ENCODE peak calls at places on chromosomes 2 and 18, in nine cellular contexts. S is NAMALWA; Y is brain microvascular endothelial cell; V is AML-193; B is fibroblast of pulmonary artery; H is effector memory CD8-positive, alpha-beta T cell; Q is uterus; P is MCF 10A; G is neural progenitor cell. Z is an unnamed sample.

GRCh38 chr2:101931402-101931801 is 60.4 kb upstream of the IL1R2 start:
- DNase-seq in S (no peak), Y (no peak), V (no peak), B (no peak), H (no peak), Q (no peak), P (no peak), G (no peak), Z (no peak)

GRCh38 chr2:72210470-72210869 is 62.8 kb upstream of the CYP26B1 start:
- DNase-seq in S (no peak), Y (no peak), V (no peak), B (no peak), H (no peak), Q (no peak), P (peak), G (no peak), Z (no peak)

GRCh38 chr2:180175736-180176135 is 168.6 kb upstream of the CWC22 start:
- DNase-seq in S (no peak), Y (no peak), V (no peak), B (no peak), H (no peak), Q (no peak), P (no peak), G (no peak), Z (no peak)

GRCh38 chr18:45940724-45941123 is 26.4 kb downstream of the EPG5 start:
- DNase-seq in S (no peak), Y (no peak), V (no peak), B (no peak), H (no peak), Q (no peak), P (no peak), G (no peak), Z (no peak)

GRCh38 chr2:74188018-74188601 is 9.4 kb upstream of the MOB1A start:
- DNase-seq in S (no peak), Y (no peak), V (no peak), B (peak), H (no peak), Q (no peak), P (peak), G (no peak), Z (no peak)

GRCh38 chr2:96524482-96525210 is 11.9 kb upstream of the ARID5A start:
- DNase-seq in S (no peak), Y (no peak), V (no peak), B (no peak), H (no peak), Q (no peak), P (no peak), G (no peak), Z (peak)

GRCh38 chr18:75864816-75865215 is 437.3 kb upstream of the SMIM21 start:
- DNase-seq in S (no peak), Y (no peak), V (no peak), B (no peak), H (no peak), Q (no peak), P (no peak), G (no peak), Z (no peak)

GRCh38 chr2:29487967-29488550 is 372.8 kb downstream of the CLIP4 start:
- DNase-seq in S (no peak), Y (no peak), V (no peak), B (no peak), H (no peak), Q (no peak), P (no peak), G (no peak), Z (no peak)

GRCh38 chr18:58806826-58807714 is 57.6 kb upstream of the ZNF532 start:
- DNase-seq in S (no peak), Y (no peak), V (no peak), B (no peak), H (no peak), Q (no peak), P (no peak), G (no peak), Z (peak)

GRCh38 chr2:133588144-133588543 is 19.9 kb upstream of the NCKAP5 start:
- DNase-seq in S (no peak), Y (no peak), V (no peak), B (no peak), H (no peak), Q (no peak), P (no peak), G (no peak), Z (no peak)

GRCh38 chr18:69455120-69455519 is 54.4 kb downstream of the DOK6 start:
- DNase-seq in S (no peak), Y (no peak), V (no peak), B (no peak), H (no peak), Q (no peak), P (no peak), G (no peak), Z (no peak)

GRCh38 chr2:237878321-237879057 is 19.1 kb downstream of the RAMP1 start:
- DNase-seq in S (no peak), Y (no peak), V (no peak), B (no peak), H (no peak), Q (peak), P (peak), G (no peak), Z (no peak)

GRCh38 chr18:48504819-48505218 is 34.0 kb upstream of the CTIF start:
- DNase-seq in S (no peak), Y (no peak), V (no peak), B (no peak), H (no peak), Q (no peak), P (no peak), G (no peak), Z (no peak)

GRCh38 chr18:59275406-59275949 is 2.2 kb upstream of the RAX start:
- DNase-seq in S (no peak), Y (no peak), V (no peak), B (no peak), H (no peak), Q (no peak), P (no peak), G (peak), Z (no peak)

GRCh38 chr2:150234787-150235512 is 252.5 kb downstream of the RND3 start:
- DNase-seq in S (no peak), Y (peak), V (no peak), B (peak), H (no peak), Q (no peak), P (peak), G (no peak), Z (peak)

GRCh38 chr2:120423167-120423943 is 77.4 kb downstream of the INHBB start:
- DNase-seq in S (no peak), Y (no peak), V (no peak), B (peak), H (no peak), Q (peak), P (peak), G (no peak), Z (no peak)